ENCODE peak calls at places on chromosomes 11 and 22, in ten cellular contexts. One of them, this sample, is unnamed.

GRCh38 chr22:33025675-33026074 is 32.5 kb downstream of the SYN3 start:
- DNase-seq in OCI-LY7: no peak
- DNase-seq in GM23338: no peak
- DNase-seq in kidney: no peak
- DNase-seq in pancreas: no peak
- DNase-seq in K562: no peak
- DNase-seq in aorta: no peak
- DNase-seq in CD8-positive, alpha-beta memory T cell: no peak
- DNase-seq in testis: no peak
- DNase-seq in prostate gland: no peak
- DNase-seq in this sample: no peak

GRCh38 chr22:41449321-41449720 is 2.7 kb upstream of the TOB2 start:
- DNase-seq in OCI-LY7: peak; percentile 15
- DNase-seq in GM23338: no peak
- DNase-seq in kidney: no peak
- DNase-seq in pancreas: no peak
- DNase-seq in K562: no peak
- DNase-seq in aorta: peak; percentile 44
- DNase-seq in CD8-positive, alpha-beta memory T cell: no peak
- DNase-seq in testis: no peak
- DNase-seq in prostate gland: no peak
- DNase-seq in this sample: no peak

GRCh38 chr11:122116591-122116990 is 576 bp upstream of the BLID start:
- DNase-seq in OCI-LY7: no peak
- DNase-seq in GM23338: no peak
- DNase-seq in kidney: no peak
- DNase-seq in pancreas: no peak
- DNase-seq in K562: no peak
- DNase-seq in aorta: no peak
- DNase-seq in CD8-positive, alpha-beta memory T cell: no peak
- DNase-seq in testis: no peak
- DNase-seq in prostate gland: no peak
- DNase-seq in this sample: no peak

GRCh38 chr11:19973136-19973635 is 187.1 kb downstream of the DBX1 start:
- DNase-seq in OCI-LY7: no peak
- DNase-seq in GM23338: no peak
- DNase-seq in kidney: no peak
- DNase-seq in pancreas: no peak
- DNase-seq in K562: no peak
- DNase-seq in aorta: no peak
- DNase-seq in CD8-positive, alpha-beta memory T cell: no peak
- DNase-seq in testis: no peak
- DNase-seq in prostate gland: no peak
- DNase-seq in this sample: no peak

GRCh38 chr22:48496987-48497650 is 1330.6 kb downstream of the BRD1 start:
- DNase-seq in OCI-LY7: no peak
- DNase-seq in GM23338: peak; percentile 47
- DNase-seq in kidney: peak; percentile 71
- DNase-seq in pancreas: no peak
- DNase-seq in K562: no peak
- DNase-seq in aorta: peak; percentile 64
- DNase-seq in CD8-positive, alpha-beta memory T cell: no peak
- DNase-seq in testis: no peak
- DNase-seq in prostate gland: no peak
- DNase-seq in this sample: no peak

GRCh38 chr22:28907311-28908008 is 24.1 kb downstream of the ZNRF3 start:
- DNase-seq in OCI-LY7: no peak
- DNase-seq in GM23338: no peak
- DNase-seq in kidney: no peak
- DNase-seq in pancreas: no peak
- DNase-seq in K562: no peak
- DNase-seq in aorta: peak; percentile 25
- DNase-seq in CD8-positive, alpha-beta memory T cell: no peak
- DNase-seq in testis: peak; percentile 34
- DNase-seq in prostate gland: no peak
- DNase-seq in this sample: no peak

GRCh38 chr11:61838501-61838900 is 10.4 kb downstream of the FADS2 start:
- DNase-seq in OCI-LY7: no peak
- DNase-seq in GM23338: no peak
- DNase-seq in kidney: peak; percentile 61
- DNase-seq in pancreas: no peak
- DNase-seq in K562: no peak
- DNase-seq in aorta: peak; percentile 57
- DNase-seq in CD8-positive, alpha-beta memory T cell: no peak
- DNase-seq in testis: no peak
- DNase-seq in prostate gland: no peak
- DNase-seq in this sample: no peak

GRCh38 chr11:57871231-57871630 is 109.6 kb downstream of the CTNND1 start:
- DNase-seq in OCI-LY7: no peak
- DNase-seq in GM23338: no peak
- DNase-seq in kidney: no peak
- DNase-seq in pancreas: no peak
- DNase-seq in K562: no peak
- DNase-seq in aorta: no peak
- DNase-seq in CD8-positive, alpha-beta memory T cell: no peak
- DNase-seq in testis: no peak
- DNase-seq in prostate gland: no peak
- DNase-seq in this sample: no peak

GRCh38 chr22:20001082-20001638 is 15.5 kb downstream of the ARVCF start:
- DNase-seq in OCI-LY7: no peak
- DNase-seq in GM23338: peak; percentile 33
- DNase-seq in kidney: peak; percentile 56
- DNase-seq in pancreas: no peak
- DNase-seq in K562: no peak
- DNase-seq in aorta: peak; percentile 66
- DNase-seq in CD8-positive, alpha-beta memory T cell: no peak
- DNase-seq in testis: no peak
- DNase-seq in prostate gland: no peak
- DNase-seq in this sample: no peak

GRCh38 chr11:1879342-1879940 is 12.3 kb downstream of the PRR33 start:
- DNase-seq in OCI-LY7: no peak
- DNase-seq in GM23338: no peak
- DNase-seq in kidney: peak; percentile 69
- DNase-seq in pancreas: no peak
- DNase-seq in K562: peak; percentile 39
- DNase-seq in aorta: peak; percentile 76
- DNase-seq in CD8-positive, alpha-beta memory T cell: no peak
- DNase-seq in testis: no peak
- DNase-seq in prostate gland: no peak
- DNase-seq in this sample: no peak
- H3K4me3 ChIP-seq in OCI-LY7: no peak overlapping the region
- H3K4me3 ChIP-seq in GM23338: no peak overlapping the region
- H3K4me3 ChIP-seq in kidney: no peak overlapping the region
- H3K4me3 ChIP-seq in pancreas: no peak overlapping the region
- H3K4me3 ChIP-seq in K562: no peak overlapping the region
- H3K4me3 ChIP-seq in aorta: no peak overlapping the region
- H3K4me3 ChIP-seq in CD8-positive, alpha-beta memory T cell: no peak overlapping the region
- H3K4me3 ChIP-seq in testis: no peak overlapping the region
- H3K4me3 ChIP-seq in prostate gland: no peak overlapping the region
- H3K4me3 ChIP-seq in this sample: no peak overlapping the region

GRCh38 chr22:42610211-42610610 is 4.5 kb downstream of the POLDIP3 start:
- DNase-seq in OCI-LY7: no peak
- DNase-seq in GM23338: no peak
- DNase-seq in kidney: no peak
- DNase-seq in pancreas: no peak
- DNase-seq in K562: no peak
- DNase-seq in aorta: no peak
- DNase-seq in CD8-positive, alpha-beta memory T cell: no peak
- DNase-seq in testis: no peak
- DNase-seq in prostate gland: no peak
- DNase-seq in this sample: no peak
- H3K27ac ChIP-seq in OCI-LY7: no peak overlapping the region
- H3K27ac ChIP-seq in GM23338: no peak overlapping the region
- H3K27ac ChIP-seq in kidney: peak overlapping the region; percentile 2
- H3K27ac ChIP-seq in pancreas: peak overlapping the region; percentile 70
- H3K27ac ChIP-seq in K562: no peak overlapping the region
- H3K27ac ChIP-seq in aorta: no peak overlapping the region
- H3K27ac ChIP-seq in CD8-positive, alpha-beta memory T cell: no peak overlapping the region
- H3K27ac ChIP-seq in testis: no peak overlapping the region
- H3K27ac ChIP-seq in prostate gland: peak overlapping the region; percentile 6
- H3K27ac ChIP-seq in this sample: no peak overlapping the region

GRCh38 chr11:44592125-44592643 is 26.7 kb downstream of the CD82 start:
- DNase-seq in OCI-LY7: no peak
- DNase-seq in GM23338: no peak
- DNase-seq in kidney: no peak
- DNase-seq in pancreas: no peak
- DNase-seq in K562: no peak
- DNase-seq in aorta: peak; percentile 83
- DNase-seq in CD8-positive, alpha-beta memory T cell: no peak
- DNase-seq in testis: no peak
- DNase-seq in prostate gland: no peak
- DNase-seq in this sample: peak; percentile 94
- H3K4me3 ChIP-seq in OCI-LY7: no peak overlapping the region
- H3K4me3 ChIP-seq in GM23338: no peak overlapping the region
- H3K4me3 ChIP-seq in kidney: no peak overlapping the region
- H3K4me3 ChIP-seq in pancreas: no peak overlapping the region
- H3K4me3 ChIP-seq in K562: no peak overlapping the region
- H3K4me3 ChIP-seq in aorta: no peak overlapping the region
- H3K4me3 ChIP-seq in CD8-positive, alpha-beta memory T cell: no peak overlapping the region
- H3K4me3 ChIP-seq in testis: no peak overlapping the region
- H3K4me3 ChIP-seq in prostate gland: no peak overlapping the region
- H3K4me3 ChIP-seq in this sample: no peak overlapping the region

DNA sequence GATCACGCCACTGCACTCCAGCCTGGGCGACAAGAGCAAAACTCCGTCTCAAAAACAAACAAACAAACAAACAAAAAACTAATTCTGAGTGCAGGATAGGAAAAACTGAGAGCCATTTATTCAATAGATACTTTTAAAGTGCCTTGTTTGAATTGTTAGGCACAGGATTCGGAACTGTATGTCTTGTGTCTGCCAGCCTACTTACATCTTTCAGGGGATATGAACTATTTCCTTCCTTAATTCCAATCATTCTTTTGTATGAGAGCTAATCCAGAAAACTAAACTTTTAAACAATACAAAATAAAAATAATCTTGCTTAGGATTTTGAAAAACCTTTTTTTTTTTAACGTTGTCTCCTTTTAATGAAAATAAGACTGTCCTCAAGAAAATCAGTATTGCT is 12.6 kb downstream of the UVRAG start:
- DNase-seq in OCI-LY7: no peak
- DNase-seq in GM23338: no peak
- DNase-seq in kidney: no peak
- DNase-seq in pancreas: no peak
- DNase-seq in K562: no peak
- DNase-seq in aorta: no peak
- DNase-seq in CD8-positive, alpha-beta memory T cell: no peak
- DNase-seq in testis: no peak
- DNase-seq in prostate gland: no peak
- DNase-seq in this sample: no peak
- H3K27ac ChIP-seq in OCI-LY7: no peak overlapping the region
- H3K27ac ChIP-seq in GM23338: no peak overlapping the region
- H3K27ac ChIP-seq in kidney: no peak overlapping the region
- H3K27ac ChIP-seq in pancreas: peak overlapping the region; percentile 57
- H3K27ac ChIP-seq in K562: no peak overlapping the region
- H3K27ac ChIP-seq in aorta: no peak overlapping the region
- H3K27ac ChIP-seq in CD8-positive, alpha-beta memory T cell: no peak overlapping the region
- H3K27ac ChIP-seq in testis: no peak overlapping the region
- H3K27ac ChIP-seq in prostate gland: no peak overlapping the region
- H3K27ac ChIP-seq in this sample: peak overlapping the region; percentile 79